ENCODE peak calls at places on chromosomes 16 and 17, in five cellular contexts. Z is aorta, B is ascending aorta, X is brain microvascular endothelial cell, A is neural progenitor cell. Q is an unnamed sample.
A peak's percentile ranks its signal among the peaks of the same experiment; 100 is the strongest.

GRCh38 chr17:869067-869466 is 86.9 kb downstream of the MRM3 start:
- DNase-seq in A (no peak), Z (peak; percentile 79), X (peak; percentile 34), B (peak; percentile 82), Q (peak; percentile 86)

GRCh38 chr17:82859431-82860403 is 19.9 kb upstream of the ZNF750 start:
- DNase-seq in X (peak; percentile 58), A (peak; percentile 46), B (no peak), Z (peak; percentile 80), Q (peak; percentile 65)

GRCh38 chr16:81855552-81856153 is 76.6 kb downstream of the PLCG2 start:
- DNase-seq in X (no peak), A (no peak), B (no peak), Z (no peak), Q (no peak)

GRCh38 chr17:55720917-55721836 is 1.5 kb downstream of the TMEM100 start:
- DNase-seq in A (no peak), X (no peak), Z (no peak), B (no peak), Q (no peak)

GRCh38 chr16:22721497-22722100 is 92.4 kb upstream of the HS3ST2 start:
- DNase-seq in X (no peak), B (no peak), Z (no peak), A (no peak), Q (no peak)

GRCh38 chr16:10078541-10078949 is 103.7 kb downstream of the GRIN2A start:
- DNase-seq in A (peak; percentile 71), Z (no peak), X (no peak), B (no peak), Q (no peak)

GRCh38 chr16:58801838-58802237 is 67.7 kb upstream of the GOT2 start:
- DNase-seq in X (no peak), Z (no peak), A (no peak), B (no peak), Q (no peak)

GRCh38 chr16:85642762-85643281 is 29.7 kb downstream of the GSE1 start:
- DNase-seq in X (no peak), A (no peak), Z (no peak), B (no peak), Q (no peak)

GRCh38 chr17:163514-164103 is 17.8 kb downstream of the DOC2B start:
- DNase-seq in A (peak; percentile 53), X (no peak), Z (no peak), B (no peak), Q (no peak)

GRCh38 chr17:51653902-51654301 is 393.6 kb downstream of the UTP18 start:
- DNase-seq in A (peak; percentile 56), X (no peak), Z (no peak), B (no peak), Q (peak; percentile 76)

GRCh38 chr17:21239680-21240374 is 13.4 kb downstream of the NATD1 start:
- DNase-seq in B (no peak), A (peak; percentile 58), Z (no peak), X (peak; percentile 15), Q (no peak)

GRCh38 chr17:43125967-43126910 is 1.1 kb upstream of the BRCA1 start:
- DNase-seq in A (peak; percentile 18), B (no peak), X (no peak), Z (no peak), Q (peak; percentile 6)

GRCh38 chr17:82051776-82052637 is at the start of the genes GPS1 and RFNG:
- DNase-seq in B (peak; percentile 80), A (peak; percentile 83), X (no peak), Z (peak; percentile 84), Q (peak; percentile 75)

GRCh38 chr17:78716814-78717393 is 65.2 kb downstream of the CYTH1 start:
- DNase-seq in Z (peak; percentile 62), B (peak; percentile 74), X (no peak), A (peak; percentile 57), Q (peak; percentile 72)

GRCh38 chr16:3971261-3971660 is 90.7 kb upstream of the CREBBP start:
- DNase-seq in X (peak; percentile 89), Z (no peak), B (no peak), A (no peak), Q (peak; percentile 22)

GRCh38 chr17:81354944-81355327 is 40.3 kb upstream of the BAHCC1 start:
- DNase-seq in B (no peak), X (no peak), A (no peak), Z (no peak), Q (no peak)

GRCh38 chr16:30989469-30990047 is 4.6 kb downstream of the HSD3B7 start:
- DNase-seq in A (no peak), X (no peak), B (no peak), Z (no peak), Q (no peak)

GRCh38 chr17:75619506-75620431 is 13.5 kb upstream of the SMIM5 start:
- DNase-seq in Z (no peak), B (no peak), X (no peak), A (peak; percentile 80), Q (peak; percentile 52)

GRCh38 chr17:17191346-17191792 is 14.8 kb downstream of the PLD6 start:
- DNase-seq in X (peak; percentile 56), A (no peak), Z (peak; percentile 71), B (peak; percentile 84), Q (peak; percentile 55)

GRCh38 chr17:76869209-76869877 is 1.1 kb downstream of the MGAT5B start:
- DNase-seq in A (peak; percentile 64), X (no peak), Z (no peak), B (no peak), Q (no peak)

GRCh38 chr17:46266656-46267544 is 28.0 kb upstream of the LRRC37A start:
- DNase-seq in A (peak; percentile 97), B (peak; percentile 91), Z (peak; percentile 92), X (peak; percentile 69), Q (peak; percentile 91)

GRCh38 chr16:23679274-23679985 is 741 bp downstream of the PLK1 start:
- DNase-seq in X (peak; percentile 37), A (peak; percentile 50), Z (no peak), B (no peak), Q (peak; percentile 79)

GRCh38 chr17:51590071-51590470 is 329.7 kb downstream of the UTP18 start:
- DNase-seq in Z (no peak), X (no peak), B (no peak), A (no peak), Q (no peak)

GRCh38 chr17:63629627-63630026 is 7.4 kb downstream of the MAP3K3 start:
- DNase-seq in A (no peak), X (no peak), Z (no peak), B (no peak), Q (no peak)

GRCh38 chr17:7004398-7005253 is 7.8 kb upstream of the RNASEK start:
- DNase-seq in A (peak; percentile 78), Z (peak; percentile 47), B (no peak), X (peak; percentile 43), Q (no peak)

GRCh38 chr16:85082553-85083050 is 29.7 kb downstream of the CIBAR2 start:
- DNase-seq in Z (no peak), A (peak; percentile 64), X (no peak), B (no peak), Q (no peak)

GRCh38 chr17:50206604-50207293 is 5.3 kb upstream of the COL1A1 start:
- DNase-seq in A (peak; percentile 85), X (no peak), B (peak; percentile 84), Z (peak; percentile 80), Q (peak; percentile 86)

GRCh38 chr16:84013787-84014569 is 28.6 kb downstream of the SLC38A8 start:
- DNase-seq in B (no peak), Z (no peak), X (peak; percentile 61), A (peak; percentile 97), Q (peak; percentile 73)

GRCh38 chr16:85554114-85554790 is 58.9 kb upstream of the GSE1 start:
- DNase-seq in Z (peak; percentile 88), X (peak; percentile 61), A (peak; percentile 71), B (peak; percentile 86), Q (peak; percentile 81)

DNA sequence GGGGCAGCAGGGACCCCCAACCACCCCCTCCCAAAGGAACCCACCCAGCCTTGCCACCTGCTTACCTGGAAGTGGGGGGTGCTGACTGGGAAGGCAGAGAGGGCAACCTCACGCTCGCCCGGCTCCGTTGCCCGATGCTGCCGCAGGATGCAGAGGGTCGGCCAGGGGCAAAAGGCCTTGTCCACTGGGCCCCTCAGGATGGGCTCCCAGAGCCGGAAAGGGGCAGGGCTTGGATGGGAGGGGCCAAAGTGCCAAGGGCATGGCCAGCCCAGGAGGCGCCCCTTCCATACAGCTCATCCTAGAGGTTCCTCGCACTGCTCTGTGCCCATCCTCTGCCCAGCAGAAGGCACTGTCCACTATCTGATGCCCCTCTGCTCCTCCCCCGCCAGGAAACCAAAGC is 59.4 kb downstream of the SRCIN1 start:
- DNase-seq in B (no peak), X (no peak), Z (peak; percentile 40), A (no peak), Q (no peak)
- H3K27me3 ChIP-seq in B (no peaks in the 10 kb centered on the region), X (no peaks in the 10 kb centered on the region), Z (no peaks in the 10 kb centered on the region), A (no peaks in the 10 kb centered on the region), Q (no peaks in the 10 kb centered on the region)

DNA sequence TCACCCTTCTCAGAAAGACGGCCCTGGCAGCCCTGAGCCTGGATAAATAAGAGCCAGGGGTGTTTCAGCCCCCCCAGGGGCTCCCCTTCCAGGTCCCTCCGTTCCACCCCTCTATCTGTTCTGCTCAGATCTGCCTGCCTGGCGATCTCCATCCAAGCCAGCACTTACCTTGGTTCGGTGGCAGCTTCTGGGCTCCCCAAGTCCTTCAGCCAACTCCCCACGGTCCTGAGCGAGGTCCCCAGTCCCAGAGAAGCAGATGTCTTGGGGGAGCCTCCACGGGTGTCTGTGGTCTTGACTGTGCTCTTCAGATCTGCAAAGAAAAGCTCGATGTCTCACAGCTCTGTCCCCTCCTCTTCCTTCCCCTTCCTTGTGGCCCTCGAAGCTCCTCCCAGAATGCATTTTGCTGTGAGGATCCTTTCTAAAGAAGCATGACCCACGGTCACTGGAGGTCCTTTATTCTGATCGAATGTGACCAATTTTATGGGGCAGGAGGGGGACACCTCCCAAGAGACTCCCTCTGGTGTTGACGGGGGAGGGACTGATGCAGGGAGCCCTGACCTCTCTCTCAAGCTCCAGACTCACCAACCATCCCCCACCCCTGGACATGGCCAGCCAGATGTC is at the start of gene PIK3R6:
- DNase-seq in A (no peak), X (no peak), Z (no peak), B (peak; percentile 49), Q (no peak)
- H3K27me3 ChIP-seq in A (no peaks in the 10 kb centered on the region), X (peaks cover 3% of the 10 kb centered on the region), Z (no peaks in the 10 kb centered on the region), B (no peaks in the 10 kb centered on the region), Q (no peaks in the 10 kb centered on the region)

GRCh38 chr17:39808409-39808997 is 55.6 kb downstream of the IKZF3 start:
- DNase-seq in Z (no peak), B (no peak), X (no peak), A (no peak), Q (no peak)
- H3K27me3 ChIP-seq in Z (no peaks in the 10 kb centered on the region), B (no peaks in the 10 kb centered on the region), X (peaks cover 25% of the 10 kb centered on the region), A (no peaks in the 10 kb centered on the region), Q (peaks cover 14% of the 10 kb centered on the region)

GRCh38 chr16:63324306-63324705 is 1288.1 kb upstream of the CDH8 start:
- DNase-seq in A (no peak), X (no peak), B (no peak), Z (no peak), Q (no peak)

GRCh38 chr16:63323055-63323454 is 1286.8 kb upstream of the CDH8 start:
- DNase-seq in X (no peak), A (no peak), B (no peak), Z (no peak), Q (no peak)

GRCh38 chr16:63326736-63327339 is 1290.6 kb upstream of the CDH8 start:
- DNase-seq in B (no peak), A (no peak), Z (no peak), X (no peak), Q (no peak)

GRCh38 chr16:63323722-63324121 is 1287.5 kb upstream of the CDH8 start:
- DNase-seq in Z (no peak), B (no peak), X (no peak), A (no peak), Q (no peak)
- H3K27me3 ChIP-seq in Z (no peaks in the 10 kb centered on the region), B (no peaks in the 10 kb centered on the region), X (no peaks in the 10 kb centered on the region), A (no peaks in the 10 kb centered on the region), Q (no peaks in the 10 kb centered on the region)